ENCODE peak calls at places on chromosomes 2 and 18, in six cellular contexts. C is neural progenitor cell, M is substantia nigra, U is endodermal cell, L is fibroblast of the aortic adventitia, J is NCI-H1092 treated with DMSO at 0.1 percent for 48 hours. Y is an unnamed sample.

GRCh38 chr2:9419558-9419957 is 3.8 kb downstream of the ITGB1BP1 start:
- DNase-seq in C (no peak), M (no peak), U (no peak), L (no peak), J (no peak), Y (no peak)

GRCh38 chr2:189614585-189614984 is 34.0 kb upstream of the SLC40A1 start:
- DNase-seq in C (no peak), M (no peak), U (no peak), L (no peak), J (no peak), Y (no peak)

GRCh38 chr2:192070099-192070498 is 124.6 kb downstream of the TMEFF2 start:
- DNase-seq in C (no peak), M (no peak), U (no peak), L (peak), J (no peak), Y (no peak)

GRCh38 chr2:110116033-110116710 is 550 bp upstream of the MALL start:
- DNase-seq in C (peak), M (no peak), U (peak), L (peak), J (no peak), Y (no peak)

GRCh38 chr2:232113821-232114220 is 152.3 kb downstream of the DIS3L2 start:
- DNase-seq in C (no peak), M (no peak), U (no peak), L (peak), J (no peak), Y (no peak)

GRCh38 chr2:191218292-191218898 is 26.8 kb upstream of the MYO1B start:
- DNase-seq in C (peak), M (no peak), U (peak), L (peak), J (peak), Y (no peak)

GRCh38 chr2:166081131-166081632 is 46.6 kb downstream of the SCN1A start:
- DNase-seq in C (no peak), M (no peak), U (no peak), L (no peak), J (no peak), Y (no peak)

GRCh38 chr2:149152597-149152996 is 114.1 kb downstream of the LYPD6B start:
- DNase-seq in C (no peak), M (no peak), U (no peak), L (no peak), J (no peak), Y (no peak)

GRCh38 chr2:175844169-175844568 is 157.9 kb downstream of the LNPK start:
- DNase-seq in C (no peak), M (no peak), U (no peak), L (peak), J (no peak), Y (no peak)

GRCh38 chr2:218396688-218397501 is 2.8 kb upstream of the CTDSP1 start:
- DNase-seq in C (peak), M (no peak), U (peak), L (peak), J (peak), Y (no peak)

GRCh38 chr18:14976736-14977430 is 228.9 kb downstream of the ANKRD30B start:
- DNase-seq in C (no peak), M (no peak), U (no peak), L (peak), J (no peak), Y (no peak)

GRCh38 chr18:657311-657997 is at the start of gene TYMS:
- DNase-seq in C (peak), M (no peak), U (peak), L (peak), J (peak), Y (peak)

GRCh38 chr2:161044937-161045336 is 115.3 kb upstream of the TANK start:
- DNase-seq in C (no peak), M (no peak), U (no peak), L (no peak), J (no peak), Y (no peak)

GRCh38 chr2:37890893-37891495 is 34.1 kb upstream of the RMDN2 start:
- DNase-seq in C (peak), M (no peak), U (peak), L (peak), J (peak), Y (peak)

GRCh38 chr18:74197705-74198341 is 49.5 kb downstream of the TIMM21 start:
- DNase-seq in C (no peak), M (no peak), U (peak), L (no peak), J (no peak), Y (no peak)

GRCh38 chr2:177075254-177075653 is 137.3 kb upstream of the HNRNPA3 start:
- DNase-seq in C (no peak), M (no peak), U (no peak), L (no peak), J (no peak), Y (no peak)

GRCh38 chr2:241551998-241552737 is 6.4 kb upstream of the BOK start:
- DNase-seq in C (no peak), M (no peak), U (no peak), L (no peak), J (no peak), Y (no peak)

GRCh38 chr2:50491541-50492114 is 540.3 kb downstream of the NRXN1 start:
- DNase-seq in C (peak), M (no peak), U (peak), L (peak), J (peak), Y (no peak)

GRCh38 chr2:241271641-241272297 is 43.7 kb downstream of the HDLBP start:
- DNase-seq in C (peak), M (peak), U (peak), L (peak), J (no peak), Y (no peak)

GRCh38 chr2:177262137-177262536 is 2.4 kb downstream of the NFE2L2 start:
- DNase-seq in C (no peak), M (no peak), U (no peak), L (no peak), J (no peak), Y (no peak)

GRCh38 chr2:150624001-150624401 is 136.5 kb upstream of the RND3 start:
- DNase-seq in C (no peak), M (no peak), U (no peak), L (peak), J (no peak), Y (no peak)

GRCh38 chr2:113219889-113220641 is 46.3 kb downstream of the PSD4 start:
- DNase-seq in C (peak), M (no peak), U (no peak), L (peak), J (no peak), Y (no peak)

GRCh38 chr2:95007061-95007609 is 18.4 kb upstream of the MAL start:
- DNase-seq in C (no peak), M (no peak), U (no peak), L (no peak), J (no peak), Y (no peak)

GRCh38 chr18:77055429-77056310 is 76.9 kb downstream of the MBP start:
- DNase-seq in C (no peak), M (no peak), U (no peak), L (no peak), J (no peak), Y (peak)

GRCh38 chr2:171529914-171530313 is 7.6 kb downstream of the CYBRD1 start:
- DNase-seq in C (no peak), M (no peak), U (peak), L (no peak), J (no peak), Y (no peak)

GRCh38 chr2:15059870-15060617 is 427.5 kb downstream of the LRATD1 start:
- DNase-seq in C (no peak), M (no peak), U (no peak), L (no peak), J (peak), Y (peak)

GRCh38 chr2:158049129-158049855 is 52.4 kb upstream of the UPP2 start:
- DNase-seq in C (no peak), M (no peak), U (no peak), L (no peak), J (no peak), Y (peak)

GRCh38 chr18:11498821-11499220 is 110.6 kb upstream of the SLC35G4 start:
- DNase-seq in C (no peak), M (no peak), U (no peak), L (peak), J (no peak), Y (no peak)

GRCh38 chr2:157231476-157231875 is 26.0 kb upstream of the GALNT5 start:
- DNase-seq in C (no peak), M (no peak), U (no peak), L (peak), J (no peak), Y (no peak)

GRCh38 chr2:48946444-48947048 is 191.0 kb upstream of the LHCGR start:
- DNase-seq in C (peak), M (no peak), U (peak), L (peak), J (peak), Y (peak)

GRCh38 chr2:9169310-9170107 is 37.1 kb upstream of the ASAP2 start:
- DNase-seq in C (no peak), M (no peak), U (no peak), L (no peak), J (no peak), Y (no peak)

GRCh38 chr2:230691005-230691647 is 21.5 kb upstream of the CAB39 start:
- DNase-seq in C (no peak), M (no peak), U (peak), L (peak), J (no peak), Y (no peak)

GRCh38 chr18:61732854-61733253 is 160.0 kb downstream of the RNF152 start:
- DNase-seq in C (no peak), M (no peak), U (no peak), L (no peak), J (no peak), Y (no peak)

GRCh38 chr18:67875057-67875456 is 358.5 kb upstream of the DSEL start:
- DNase-seq in C (peak), M (no peak), U (no peak), L (no peak), J (no peak), Y (no peak)

GRCh38 chr2:26754972-26755670 is 9.0 kb upstream of the SLC35F6 start:
- DNase-seq in C (peak), M (no peak), U (no peak), L (no peak), J (peak), Y (no peak)